ENCODE peak calls at places on chromosomes 2 and 18, in eight cellular contexts. P, U, Y, D, M, X, J and B are unnamed samples.

GRCh38 chr2:108938069-108938710 is 50.8 kb downstream of the EDAR start:
- DNase-seq in J (no peak), P (no peak), U (no peak), Y (no peak), X (no peak), M (no peak), D (peak; percentile 37), B (peak; percentile 30)

GRCh38 chr2:19009510-19009909 is 348.9 kb downstream of the OSR1 start:
- DNase-seq in X (no peak), U (peak; percentile 92), D (no peak), M (no peak), Y (no peak), J (no peak), P (no peak), B (no peak)

GRCh38 chr18:29012364-29012763 is 835.4 kb upstream of the CDH2 start:
- DNase-seq in P (no peak), M (no peak), X (no peak), Y (no peak), D (no peak), J (no peak), U (no peak), B (no peak)

GRCh38 chr2:159009940-159010339 is 41.5 kb downstream of the TANC1 start:
- DNase-seq in Y (no peak), X (no peak), D (no peak), J (no peak), M (no peak), U (no peak), P (no peak), B (no peak)

GRCh38 chr18:59268722-59269562 is 4.3 kb downstream of the RAX start:
- DNase-seq in U (peak; percentile 51), P (peak; percentile 74), X (no peak), J (no peak), D (no peak), M (no peak), Y (no peak), B (no peak)

GRCh38 chr2:222904557-222905258 is 43.9 kb downstream of the ACSL3 start:
- DNase-seq in J (peak; percentile 86), Y (no peak), D (no peak), P (no peak), X (no peak), U (peak; percentile 62), M (no peak), B (peak; percentile 89)

GRCh38 chr18:77255426-77256105 is 5.9 kb downstream of the GALR1 start:
- DNase-seq in D (no peak), X (no peak), J (no peak), P (no peak), U (no peak), M (no peak), Y (no peak), B (no peak)

GRCh38 chr2:127531133-127531709 is 4.3 kb upstream of the MYO7B start:
- DNase-seq in M (peak; percentile 41), X (no peak), D (no peak), P (no peak), J (no peak), Y (no peak), U (peak; percentile 31), B (no peak)

GRCh38 chr2:27191107-27191829 is 20.6 kb upstream of the ATRAID start:
- DNase-seq in J (peak; percentile 76), X (no peak), D (peak; percentile 60), M (peak; percentile 53), P (no peak), Y (no peak), U (peak; percentile 67), B (peak; percentile 41)

GRCh38 chr2:215505044-215505786 is 69.3 kb upstream of the FN1 start:
- DNase-seq in U (no peak), X (peak; percentile 50), Y (no peak), D (no peak), M (peak; percentile 18), P (no peak), J (peak; percentile 81), B (peak; percentile 20)

GRCh38 chr18:11661430-11661829 is 27.6 kb upstream of the GNAL start:
- DNase-seq in X (no peak), M (no peak), P (no peak), Y (no peak), U (no peak), J (no peak), D (no peak), B (no peak)

GRCh38 chr2:1605102-1605501 is 139.2 kb downstream of the PXDN start:
- DNase-seq in J (no peak), U (no peak), X (no peak), Y (peak; percentile 31), M (no peak), P (peak; percentile 64), D (no peak), B (no peak)

GRCh38 chr2:176330612-176331011 is 61.4 kb downstream of the MTX2 start:
- DNase-seq in X (no peak), P (no peak), U (no peak), J (no peak), M (no peak), D (no peak), Y (no peak), B (no peak)

DNA sequence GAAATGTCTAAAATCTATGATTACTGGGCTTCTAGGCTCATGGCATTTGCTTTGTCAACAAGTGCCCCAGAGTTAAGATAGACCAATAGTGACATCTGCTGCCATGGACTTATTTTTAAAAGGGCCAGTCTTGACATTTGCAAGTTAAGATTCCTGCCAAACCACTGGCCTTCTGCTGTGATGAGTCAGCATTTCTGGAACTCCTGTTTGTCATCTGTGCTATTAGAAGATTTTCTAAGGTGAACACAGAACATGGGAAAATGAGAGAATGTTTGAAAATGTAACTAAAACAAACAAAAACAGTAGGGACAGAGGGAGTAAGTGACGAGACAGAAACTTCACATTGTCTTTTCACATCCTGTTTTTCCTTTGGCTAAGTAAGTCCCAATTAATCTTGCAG is 93.7 kb upstream of the WDR75 start:
- DNase-seq in J (peak; percentile 95), D (peak; percentile 20), Y (no peak), U (peak; percentile 94), M (peak; percentile 19), P (no peak), X (peak; percentile 39), B (peak; percentile 88)
- TF ChIP-seq CTCF in J (peak; percentile 47), D (peak; percentile 52), Y (peak; percentile 51), U (peak; percentile 67), M (no peak), P (peak; percentile 24), X (no peak), B (peak; percentile 18)

GRCh38 chr2:240326886-240327285 is 108.6 kb upstream of the GPC1 start:
- DNase-seq in U (no peak), M (no peak), P (no peak), J (no peak), Y (no peak), X (peak; percentile 61), D (no peak), B (no peak)
- H3K27me3 ChIP-seq in U (peaks cover 93% of the 10 kb centered on the region), M (no peaks in the 10 kb centered on the region), P (no peaks in the 10 kb centered on the region), J (no peaks in the 10 kb centered on the region), Y (no peaks in the 10 kb centered on the region), X (no peaks in the 10 kb centered on the region), D (peaks cover 19% of the 10 kb centered on the region), B (peaks cover 16% of the 10 kb centered on the region)

DNA sequence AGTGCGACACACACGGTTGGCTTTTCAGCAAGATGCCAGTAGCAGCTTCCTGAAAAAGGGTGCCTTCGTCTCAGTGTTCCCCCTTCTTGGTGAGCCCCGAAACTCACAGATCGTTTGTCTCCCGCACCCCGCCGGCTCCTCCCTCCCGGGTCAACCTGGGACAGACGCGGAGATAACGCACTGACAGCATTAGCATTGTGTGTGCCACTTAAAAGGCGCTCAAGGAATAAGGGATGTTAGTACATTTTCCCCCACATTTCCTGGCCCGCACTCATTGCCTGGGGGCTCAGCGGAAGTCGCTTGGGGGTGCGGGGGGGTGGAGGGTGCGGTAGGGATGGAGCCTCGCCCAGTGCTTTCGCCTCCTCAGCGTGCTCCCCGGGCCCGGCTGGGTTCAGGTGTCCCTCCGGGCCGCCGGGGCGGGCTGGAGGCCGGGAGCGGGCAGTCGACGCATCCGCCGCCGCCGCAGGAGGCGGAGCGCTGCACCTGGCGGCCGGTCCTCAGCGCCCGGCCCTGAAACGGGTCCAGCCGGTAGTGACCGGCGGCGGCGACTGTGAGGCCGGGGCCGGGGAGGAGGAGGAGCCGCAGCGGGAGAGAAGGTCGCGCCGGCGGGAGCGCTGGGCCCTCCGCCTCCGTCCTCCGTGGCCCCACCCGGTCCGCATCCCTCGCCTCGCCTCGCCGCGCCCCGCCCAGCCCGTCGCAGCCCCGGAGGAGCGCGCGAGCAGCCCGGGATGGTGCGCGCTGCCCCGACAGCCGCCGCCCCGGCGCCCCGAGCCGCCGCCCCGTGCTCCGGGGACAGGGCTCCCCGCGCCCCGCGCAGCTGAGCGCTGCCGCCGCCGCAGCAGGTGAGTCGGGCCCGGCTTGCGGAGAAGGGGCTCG is at the start of gene MFSD6:
- DNase-seq in P (peak; percentile 89), X (peak; percentile 69), Y (peak; percentile 60), J (no peak), U (peak; percentile 61), M (peak; percentile 76), D (peak; percentile 67), B (no peak)
- H3K27ac ChIP-seq in P (peak within 1 kb of the TSS; percentile 90), X (peak within 1 kb of the TSS; percentile 90), Y (peak within 1 kb of the TSS; percentile 99), J (no peak within 1 kb of the TSS), U (peak within 1 kb of the TSS; percentile 7), M (peak within 1 kb of the TSS; percentile 95), D (peak within 1 kb of the TSS; percentile 86), B (no peak within 1 kb of the TSS)

DNA sequence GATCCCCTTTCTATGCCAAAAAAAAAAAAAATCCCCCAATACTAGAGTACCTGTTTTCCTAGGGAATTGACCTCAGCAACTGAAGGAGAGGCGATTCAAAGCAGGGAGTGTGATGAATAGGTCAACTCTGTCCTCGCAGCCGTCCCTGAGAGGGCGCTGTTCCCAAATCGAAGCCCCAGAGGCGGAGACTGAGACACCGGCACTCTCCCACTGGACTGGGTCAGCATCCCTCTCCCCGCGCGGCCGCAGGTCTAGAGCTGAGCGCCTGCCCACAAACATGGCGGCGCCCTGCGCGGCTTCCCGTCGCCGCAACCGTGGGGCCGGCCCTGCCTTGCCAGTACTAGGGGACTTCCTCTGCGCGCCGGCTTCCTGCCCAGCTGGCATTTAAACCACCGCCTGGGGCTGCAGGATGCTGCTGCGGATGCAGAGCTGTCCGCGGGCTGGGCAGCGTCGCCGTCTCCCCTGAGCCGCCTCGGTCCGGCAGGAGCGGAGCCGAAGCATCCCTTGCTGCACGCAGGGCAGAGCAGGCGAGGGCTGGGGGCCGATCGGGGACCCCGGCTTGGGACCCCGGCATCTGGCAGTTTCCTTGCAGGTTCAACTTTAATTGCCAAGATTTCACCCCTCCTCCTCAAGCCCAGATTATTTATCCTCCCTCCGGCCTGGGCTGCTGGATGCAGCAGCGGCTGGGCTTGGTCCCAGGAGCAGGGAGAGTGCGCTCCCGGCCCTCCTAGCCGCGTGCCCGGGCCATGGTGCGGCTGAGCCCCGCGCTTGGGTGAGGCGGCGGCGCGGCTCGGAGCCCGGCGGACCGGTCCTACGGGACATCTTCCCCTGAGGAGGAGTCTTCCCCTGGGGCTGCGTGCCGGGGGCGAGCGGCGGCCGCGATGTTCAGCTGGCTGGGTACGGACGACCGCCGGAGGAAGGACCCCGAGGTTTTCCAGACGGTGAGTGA is at the start of gene EHD3:
- DNase-seq in Y (peak; percentile 75), U (peak; percentile 88), P (peak; percentile 89), D (peak; percentile 86), X (peak; percentile 84), J (peak; percentile 89), M (peak; percentile 84), B (peak; percentile 77)
- TF ChIP-seq CTCF in Y (no peak), U (peak; percentile 71), P (peak; percentile 56), D (peak; percentile 49), X (peak; percentile 60), J (peak; percentile 85), M (no peak), B (peak; percentile 76)

GRCh38 chr2:230990899-230991150 is 5.1 kb upstream of the SPATA3 start:
- DNase-seq in J (no peak), Y (no peak), U (no peak), D (no peak), P (no peak), M (no peak), X (no peak), B (no peak)
- H3K27me3 ChIP-seq in J (peaks cover 23% of the 10 kb centered on the region), Y (peaks cover 10% of the 10 kb centered on the region), U (no peaks in the 10 kb centered on the region), D (no peaks in the 10 kb centered on the region), P (peaks cover 40% of the 10 kb centered on the region), M (peaks cover 19% of the 10 kb centered on the region), X (peaks cover 6% of the 10 kb centered on the region), B (peaks cover 31% of the 10 kb centered on the region)